ENCODE peak calls at places on chromosomes 1 and 21, in nine cellular contexts. L is PC-9; F is activated naive CD8-positive, alpha-beta T cell treated with anti-CD3 and anti-CD28 coated beads, Interleukin-2, amount 50 U/mL, for 24 hours; M is T-helper 2 cell; D is HEK293T; U is neural crest cell; I is cardiac fibroblast; X is NCI-H1105; Y is NCI-H1092. A is an unnamed sample.

GRCh38 chr1:5373281-5373680 is 618.9 kb downstream of the NPHP4 start:
- DNase-seq in D (no peak), L (no peak), F (no peak), M (no peak), Y (no peak), X (no peak), U (no peak), I (no peak), A (no peak)

GRCh38 chr1:206479164-206480125 is 9.2 kb downstream of the IKBKE start:
- DNase-seq in F (peak), L (peak), M (peak), I (peak), Y (peak), X (peak), U (peak), D (peak), A (peak)

GRCh38 chr1:31765041-31765467 is 914 bp upstream of the ADGRB2 start:
- DNase-seq in I (peak), Y (peak), X (peak), M (no peak), F (peak), D (peak), L (no peak), U (peak), A (peak)

GRCh38 chr1:89047734-89048133 is 17.3 kb downstream of the GBP1 start:
- DNase-seq in I (peak), D (no peak), F (no peak), L (no peak), M (no peak), X (no peak), Y (no peak), U (no peak), A (no peak)

GRCh38 chr1:234647245-234647644 is 37.3 kb upstream of the IRF2BP2 start:
- DNase-seq in U (no peak), I (no peak), F (no peak), X (peak), L (no peak), Y (peak), M (no peak), D (no peak), A (no peak)

GRCh38 chr1:4425892-4426291 is 228.5 kb upstream of the AJAP1 start:
- DNase-seq in F (peak), D (peak), I (no peak), M (peak), U (peak), Y (no peak), L (no peak), X (no peak), A (peak)

GRCh38 chr1:2543543-2544092 is 12.6 kb upstream of the TNFRSF14 start:
- DNase-seq in X (no peak), D (no peak), I (no peak), Y (no peak), M (peak), U (peak), L (no peak), F (no peak), A (no peak)

GRCh38 chr1:33818071-33818470 is 45.8 kb upstream of the HMGB4 start:
- DNase-seq in I (no peak), M (no peak), D (no peak), F (no peak), Y (no peak), U (no peak), X (no peak), L (no peak), A (no peak)

GRCh38 chr1:230826166-230826875 is 42.0 kb downstream of the C1orf198 start:
- DNase-seq in X (no peak), I (no peak), U (no peak), L (no peak), M (no peak), Y (no peak), D (no peak), F (no peak), A (no peak)

GRCh38 chr1:187862506-187862905 is 1033.8 kb downstream of the PLA2G4A start:
- DNase-seq in U (no peak), L (peak), D (no peak), F (no peak), X (no peak), I (no peak), M (no peak), Y (no peak), A (no peak)

GRCh38 chr21:15839601-15840000 is 109.8 kb downstream of the USP25 start:
- DNase-seq in U (no peak), L (no peak), I (peak), M (no peak), Y (no peak), X (no peak), D (no peak), F (no peak), A (no peak)

GRCh38 chr1:186183219-186183618 is 191.8 kb downstream of the TPR start:
- DNase-seq in U (no peak), Y (no peak), I (peak), D (no peak), F (peak), M (peak), L (peak), X (no peak), A (peak)

GRCh38 chr1:108831225-108831624 is 25.7 kb downstream of the AKNAD1 start:
- DNase-seq in X (no peak), Y (no peak), L (peak), D (no peak), M (no peak), U (no peak), I (peak), F (no peak), A (no peak)

GRCh38 chr1:67832737-67833594 is at the start of gene GNG12:
- DNase-seq in X (no peak), I (peak), Y (no peak), M (peak), D (peak), L (peak), F (peak), U (peak), A (peak)

GRCh38 chr1:222529916-222530315 is 18.0 kb downstream of the HHIPL2 start:
- DNase-seq in D (no peak), F (no peak), M (no peak), U (no peak), Y (no peak), I (no peak), L (no peak), X (no peak), A (no peak)

GRCh38 chr1:223815865-223816264 is 29.9 kb downstream of the TP53BP2 start:
- DNase-seq in X (no peak), U (no peak), M (no peak), L (peak), I (peak), D (no peak), Y (no peak), F (no peak), A (no peak)

GRCh38 chr1:168129933-168130332 is 6.8 kb downstream of the GPR161 start:
- DNase-seq in U (no peak), X (no peak), L (no peak), I (no peak), F (no peak), Y (no peak), D (no peak), M (no peak), A (no peak)

GRCh38 chr1:205137901-205138300 is 16.1 kb upstream of the RBBP5 start:
- DNase-seq in U (no peak), Y (no peak), D (no peak), X (no peak), M (no peak), L (no peak), F (no peak), I (no peak), A (no peak)

GRCh38 chr1:228275154-228275434 is 67.2 kb downstream of the OBSCN start:
- DNase-seq in M (no peak), D (no peak), X (no peak), U (no peak), I (no peak), L (no peak), F (no peak), Y (no peak), A (no peak)

GRCh38 chr1:219086956-219087469 is 86.7 kb upstream of the LYPLAL1 start:
- DNase-seq in L (no peak), X (no peak), M (no peak), D (no peak), F (no peak), I (peak), Y (no peak), U (no peak), A (no peak)

GRCh38 chr1:206568256-206568655 is 44.0 kb downstream of the EIF2D start:
- DNase-seq in U (no peak), M (no peak), Y (peak), L (no peak), I (no peak), X (no peak), F (no peak), D (no peak), A (no peak)

GRCh38 chr1:91584866-91585265 is 84.2 kb downstream of the CDC7 start:
- DNase-seq in X (peak), L (no peak), U (no peak), I (no peak), F (no peak), Y (no peak), D (no peak), M (no peak), A (no peak)

GRCh38 chr1:53112861-53113260 is 29.6 kb downstream of the SLC1A7 start:
- DNase-seq in Y (no peak), M (no peak), D (no peak), X (no peak), U (no peak), F (no peak), I (no peak), L (no peak), A (no peak)

GRCh38 chr1:225596152-225596551 is 56.8 kb downstream of the ENAH start:
- DNase-seq in M (no peak), X (no peak), F (no peak), U (no peak), Y (no peak), I (peak), L (no peak), D (no peak), A (no peak)

GRCh38 chr1:52122424-52122823 is 19.5 kb upstream of the ZFYVE9 start:
- DNase-seq in I (no peak), F (no peak), L (no peak), D (no peak), X (no peak), M (no peak), Y (no peak), U (no peak), A (no peak)

GRCh38 chr1:234839663-234840062 is 229.7 kb upstream of the IRF2BP2 start:
- DNase-seq in F (no peak), L (peak), Y (no peak), I (no peak), M (peak), U (no peak), X (no peak), D (no peak), A (no peak)